ENCODE peak calls at places on chromosomes 11 and 22, in eight cellular contexts. One of them, this sample, is unnamed.

GRCh38 chr11:77402218-77402556 is 71.7 kb downstream of the PAK1 start:
- DNase-seq in tibial nerve: no peak
- DNase-seq in A549: no peak
- DNase-seq in prostate gland: no peak
- DNase-seq in body of pancreas: no peak
- DNase-seq in ovary: no peak
- DNase-seq in gastrocnemius medialis: no peak
- DNase-seq in transverse colon: no peak
- DNase-seq in this sample: no peak

GRCh38 chr11:8261316-8261715 is 2.4 kb downstream of the LMO1 start:
- DNase-seq in tibial nerve: no peak
- DNase-seq in A549: no peak
- DNase-seq in prostate gland: no peak
- DNase-seq in body of pancreas: peak
- DNase-seq in ovary: no peak
- DNase-seq in gastrocnemius medialis: peak
- DNase-seq in transverse colon: no peak
- DNase-seq in this sample: no peak

GRCh38 chr11:14852571-14853177 is 39.4 kb downstream of the CYP2R1 start:
- DNase-seq in tibial nerve: no peak
- DNase-seq in A549: no peak
- DNase-seq in prostate gland: no peak
- DNase-seq in body of pancreas: no peak
- DNase-seq in ovary: no peak
- DNase-seq in gastrocnemius medialis: no peak
- DNase-seq in transverse colon: no peak
- DNase-seq in this sample: no peak

GRCh38 chr22:35651085-35651484 is 2.8 kb downstream of the APOL6 start:
- DNase-seq in tibial nerve: no peak
- DNase-seq in A549: no peak
- DNase-seq in prostate gland: no peak
- DNase-seq in body of pancreas: no peak
- DNase-seq in ovary: no peak
- DNase-seq in gastrocnemius medialis: no peak
- DNase-seq in transverse colon: no peak
- DNase-seq in this sample: no peak

GRCh38 chr22:28381427-28382167 is 298.0 kb downstream of the TTC28 start:
- DNase-seq in tibial nerve: no peak
- DNase-seq in A549: no peak
- DNase-seq in prostate gland: no peak
- DNase-seq in body of pancreas: no peak
- DNase-seq in ovary: no peak
- DNase-seq in gastrocnemius medialis: no peak
- DNase-seq in transverse colon: no peak
- DNase-seq in this sample: no peak

GRCh38 chr22:30881361-30882180 is 87.0 kb downstream of the MORC2 start:
- DNase-seq in tibial nerve: no peak
- DNase-seq in A549: no peak
- DNase-seq in prostate gland: no peak
- DNase-seq in body of pancreas: peak
- DNase-seq in ovary: no peak
- DNase-seq in gastrocnemius medialis: no peak
- DNase-seq in transverse colon: no peak
- DNase-seq in this sample: no peak

GRCh38 chr11:73194034-73194507 is 24.0 kb upstream of the P2RY2 start:
- DNase-seq in tibial nerve: no peak
- DNase-seq in A549: no peak
- DNase-seq in prostate gland: no peak
- DNase-seq in body of pancreas: no peak
- DNase-seq in ovary: no peak
- DNase-seq in gastrocnemius medialis: peak
- DNase-seq in transverse colon: peak
- DNase-seq in this sample: no peak

GRCh38 chr11:112235750-112236390 is 9.6 kb downstream of the PTS start:
- DNase-seq in tibial nerve: no peak
- DNase-seq in A549: no peak
- DNase-seq in prostate gland: no peak
- DNase-seq in body of pancreas: no peak
- DNase-seq in ovary: no peak
- DNase-seq in gastrocnemius medialis: no peak
- DNase-seq in transverse colon: no peak
- DNase-seq in this sample: no peak

GRCh38 chr22:23109079-23109347 is 32.8 kb downstream of the RSPH14 start:
- DNase-seq in tibial nerve: no peak
- DNase-seq in A549: no peak
- DNase-seq in prostate gland: no peak
- DNase-seq in body of pancreas: no peak
- DNase-seq in ovary: no peak
- DNase-seq in gastrocnemius medialis: no peak
- DNase-seq in transverse colon: no peak
- DNase-seq in this sample: no peak
- TF ChIP-seq POLR2A in tibial nerve: no peak
- TF ChIP-seq POLR2A in A549: no peak
- TF ChIP-seq POLR2A in prostate gland: no peak
- TF ChIP-seq POLR2A in body of pancreas: no peak
- TF ChIP-seq POLR2A in ovary: no peak
- TF ChIP-seq POLR2A in gastrocnemius medialis: no peak
- TF ChIP-seq POLR2A in transverse colon: no peak
- TF ChIP-seq POLR2A in this sample: no peak

DNA sequence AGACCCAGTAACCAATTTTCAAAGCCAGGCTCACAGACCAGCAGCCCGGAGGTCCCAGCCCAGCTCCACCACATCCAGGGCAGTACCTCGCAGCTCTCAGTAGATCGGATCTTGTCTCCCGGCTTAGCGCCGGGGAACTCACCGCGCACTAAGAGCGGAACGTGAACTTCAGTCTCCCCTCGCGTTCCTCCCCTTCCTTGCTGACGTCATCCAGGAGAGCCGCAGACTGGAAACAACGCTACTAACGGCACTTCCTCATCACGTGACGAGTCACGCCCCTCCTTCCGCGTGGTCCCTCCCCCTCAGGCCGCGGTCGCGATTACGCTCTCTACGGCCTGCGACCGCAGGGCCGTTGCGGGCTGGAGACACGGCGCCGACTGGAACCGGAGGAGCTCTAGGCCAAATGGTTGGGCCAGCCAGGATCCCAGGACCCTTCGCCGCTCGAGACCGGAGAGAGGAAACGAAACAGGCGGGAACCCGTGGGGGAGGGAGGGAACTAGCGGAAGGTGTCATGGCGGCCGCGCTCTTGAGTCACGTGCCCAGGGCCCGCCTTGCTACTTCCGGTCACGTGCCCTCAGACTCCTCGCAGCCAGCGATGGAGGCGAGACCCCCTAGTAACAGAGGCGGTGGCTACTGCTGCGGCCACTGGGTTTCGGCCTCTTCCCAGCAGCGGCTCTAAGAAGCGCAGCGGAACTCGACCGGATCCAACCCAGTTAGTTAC is at the start of the genes GTF2H1 and HPS5:
- DNase-seq in tibial nerve: peak
- DNase-seq in A549: peak
- DNase-seq in prostate gland: peak
- DNase-seq in body of pancreas: peak
- DNase-seq in ovary: peak
- DNase-seq in gastrocnemius medialis: peak
- DNase-seq in transverse colon: peak
- DNase-seq in this sample: peak
- TF ChIP-seq POLR2A in tibial nerve: peak
- TF ChIP-seq POLR2A in A549: peak
- TF ChIP-seq POLR2A in prostate gland: peak
- TF ChIP-seq POLR2A in body of pancreas: peak
- TF ChIP-seq POLR2A in ovary: peak
- TF ChIP-seq POLR2A in gastrocnemius medialis: peak
- TF ChIP-seq POLR2A in transverse colon: peak
- TF ChIP-seq POLR2A in this sample: peak

DNA sequence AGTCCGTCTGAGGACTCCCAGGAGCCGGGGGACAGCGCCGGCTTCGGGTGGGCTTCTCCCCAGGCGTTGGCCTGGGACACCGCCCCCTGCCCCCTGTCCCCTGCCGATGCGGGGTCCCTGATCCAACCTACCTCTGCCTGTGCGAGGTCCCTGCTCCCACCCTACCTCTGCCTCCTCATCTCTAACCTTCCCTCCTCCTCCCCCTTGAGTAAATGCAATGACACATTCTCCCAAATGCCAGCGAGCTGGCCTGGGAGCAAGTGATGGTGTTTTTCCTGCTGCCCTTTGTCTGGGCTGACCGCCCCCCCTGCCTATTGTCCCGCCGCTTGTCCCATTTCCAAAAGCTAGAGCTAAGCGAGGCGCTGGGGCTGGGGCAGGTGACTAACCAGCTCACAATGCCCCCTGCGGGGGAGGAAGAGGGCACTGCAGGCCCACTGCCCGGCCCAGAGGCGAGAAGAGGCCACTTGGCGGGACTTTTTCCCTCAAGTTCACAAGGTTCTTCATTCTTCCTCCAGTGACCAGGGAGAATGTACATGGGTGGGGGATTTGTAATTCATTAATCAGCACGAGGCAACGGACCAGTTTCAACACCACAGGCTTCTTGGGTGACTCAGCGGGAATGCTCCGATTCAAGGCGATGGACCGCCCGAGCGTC is 645 bp upstream of the CLCF1 start:
- DNase-seq in tibial nerve: no peak
- DNase-seq in A549: peak
- DNase-seq in prostate gland: peak
- DNase-seq in body of pancreas: peak
- DNase-seq in ovary: peak
- DNase-seq in gastrocnemius medialis: peak
- DNase-seq in transverse colon: peak
- DNase-seq in this sample: peak
- TF ChIP-seq POLR2A in tibial nerve: no peak
- TF ChIP-seq POLR2A in A549: peak
- TF ChIP-seq POLR2A in prostate gland: peak
- TF ChIP-seq POLR2A in body of pancreas: peak
- TF ChIP-seq POLR2A in ovary: no peak
- TF ChIP-seq POLR2A in gastrocnemius medialis: peak
- TF ChIP-seq POLR2A in transverse colon: no peak
- TF ChIP-seq POLR2A in this sample: peak

DNA sequence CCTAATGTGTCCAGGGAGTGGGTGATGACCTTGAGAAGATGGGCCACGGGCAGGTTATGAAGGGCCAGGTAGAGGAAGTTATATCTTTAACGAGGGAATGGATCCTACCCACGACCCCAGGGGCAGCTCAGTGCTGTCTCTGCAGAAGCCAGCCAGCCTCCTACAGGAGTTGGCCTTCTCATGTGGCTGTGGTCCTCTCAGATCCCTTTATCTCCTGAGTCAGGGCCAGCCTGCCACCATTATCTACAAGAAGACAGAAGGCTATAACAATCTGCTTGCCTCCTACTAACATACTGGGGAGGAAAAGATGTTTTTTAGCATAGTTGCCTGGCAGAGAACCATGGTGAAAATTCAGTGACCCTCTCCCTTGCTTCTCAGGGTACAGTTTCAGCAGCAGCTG is 7.0 kb upstream of the YWHAH start:
- DNase-seq in tibial nerve: no peak
- DNase-seq in A549: no peak
- DNase-seq in prostate gland: no peak
- DNase-seq in body of pancreas: no peak
- DNase-seq in ovary: no peak
- DNase-seq in gastrocnemius medialis: no peak
- DNase-seq in transverse colon: no peak
- DNase-seq in this sample: no peak
- TF ChIP-seq POLR2A in tibial nerve: no peak
- TF ChIP-seq POLR2A in A549: no peak
- TF ChIP-seq POLR2A in prostate gland: no peak
- TF ChIP-seq POLR2A in body of pancreas: no peak
- TF ChIP-seq POLR2A in ovary: no peak
- TF ChIP-seq POLR2A in gastrocnemius medialis: no peak
- TF ChIP-seq POLR2A in transverse colon: no peak
- TF ChIP-seq POLR2A in this sample: no peak

DNA sequence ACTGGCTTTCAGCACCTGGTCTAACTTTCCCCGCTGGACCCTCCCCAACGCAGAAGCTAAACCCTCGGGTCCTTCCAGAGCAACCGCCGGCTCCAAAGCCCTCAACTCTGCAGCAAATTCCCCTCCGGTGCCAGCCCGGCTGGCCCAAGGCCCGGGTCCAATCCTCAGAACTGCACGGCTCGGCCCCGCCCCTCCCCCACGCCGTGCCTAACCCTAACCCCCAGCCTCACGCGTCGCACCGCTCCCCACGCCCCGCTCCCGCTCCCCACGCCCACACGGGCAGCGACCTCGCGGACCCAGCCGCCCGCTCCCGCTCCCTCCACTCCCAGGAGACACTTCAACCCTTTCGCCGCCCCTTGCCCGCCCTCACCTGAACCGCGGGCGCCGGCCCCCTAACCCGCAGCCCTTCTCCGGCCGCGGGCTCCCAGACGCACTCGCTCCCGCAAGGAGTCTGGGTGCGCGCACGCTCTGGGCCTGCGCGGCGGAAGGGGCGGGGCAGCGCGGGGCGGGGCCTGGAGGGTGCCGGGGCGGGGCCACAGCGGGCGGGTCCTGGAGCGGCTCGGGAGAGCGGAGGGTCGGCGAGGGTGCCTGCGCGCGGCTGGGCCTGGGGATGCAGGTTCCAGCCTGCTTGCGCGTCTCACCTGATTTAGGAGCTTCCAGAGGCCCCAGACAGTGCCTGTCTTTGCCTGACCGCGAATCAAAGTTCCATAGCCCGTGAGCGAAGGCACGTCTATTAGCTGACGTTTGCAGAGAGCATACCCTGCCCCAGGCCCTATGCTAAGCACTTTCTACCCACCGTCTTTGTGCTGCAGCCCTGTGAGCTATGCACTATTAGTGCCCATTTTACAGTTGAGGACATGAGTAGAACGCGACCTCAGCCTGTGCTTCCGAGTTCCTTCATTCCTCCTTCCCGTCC is at the start of gene NFRKB:
- DNase-seq in tibial nerve: peak
- DNase-seq in A549: peak
- DNase-seq in prostate gland: peak
- DNase-seq in body of pancreas: peak
- DNase-seq in ovary: peak
- DNase-seq in gastrocnemius medialis: peak
- DNase-seq in transverse colon: peak
- DNase-seq in this sample: peak
- TF ChIP-seq POLR2A in tibial nerve: peak
- TF ChIP-seq POLR2A in A549: peak
- TF ChIP-seq POLR2A in prostate gland: peak
- TF ChIP-seq POLR2A in body of pancreas: peak
- TF ChIP-seq POLR2A in ovary: peak
- TF ChIP-seq POLR2A in gastrocnemius medialis: peak
- TF ChIP-seq POLR2A in transverse colon: peak
- TF ChIP-seq POLR2A in this sample: peak

This sample was measured in H54.